ENCODE peak calls at places on chromosomes 6 and 20, in ten cellular contexts. O is brain microvascular endothelial cell, V is tibial artery, Y is GM12865, U is SK-N-SH, L is psoas muscle, N is AG09309, C is IMR-90, R is fibroblast of pulmonary artery, Q is thoracic aorta. H is an unnamed sample.

GRCh38 chr6:139161817-139162284 is 27.0 kb downstream of the HECA start:
- DNase-seq in O (no peak), V (no peak), Y (peak; percentile 92), U (no peak), L (no peak), N (no peak), C (no peak), R (no peak), Q (no peak), H (no peak)

GRCh38 chr20:62151225-62151624 is 7.7 kb downstream of the SS18L1 start:
- DNase-seq in O (no peak), V (no peak), Y (no peak), U (no peak), L (no peak), N (no peak), C (no peak), R (no peak), Q (no peak), H (no peak)

GRCh38 chr6:20197251-20197650 is 15.0 kb downstream of the MBOAT1 start:
- DNase-seq in O (no peak), V (no peak), Y (no peak), U (peak; percentile 27), L (no peak), N (no peak), C (no peak), R (no peak), Q (no peak), H (no peak)

GRCh38 chr6:150865406-150866146 is at the start of gene MTHFD1L:
- DNase-seq in O (peak; percentile 82), V (peak; percentile 95), Y (peak; percentile 88), U (peak; percentile 93), L (peak; percentile 72), N (peak; percentile 70), C (peak; percentile 91), R (peak; percentile 96), Q (peak; percentile 68), H (peak; percentile 79)

GRCh38 chr6:142341855-142342330 is 40.1 kb downstream of the ADGRG6 start:
- DNase-seq in O (no peak), V (no peak), Y (no peak), U (no peak), L (no peak), N (no peak), C (no peak), R (no peak), Q (no peak), H (no peak)

GRCh38 chr6:73180718-73181619 is 44.3 kb downstream of the KHDC1L start:
- DNase-seq in O (peak; percentile 70), V (no peak), Y (peak; percentile 81), U (peak; percentile 56), L (no peak), N (peak; percentile 59), C (peak; percentile 84), R (peak; percentile 85), Q (no peak), H (peak; percentile 73)

GRCh38 chr6:11845664-11846577 is 67.3 kb upstream of the ADTRP start:
- DNase-seq in O (no peak), V (no peak), Y (no peak), U (no peak), L (no peak), N (no peak), C (no peak), R (no peak), Q (no peak), H (peak; percentile 78)

GRCh38 chr6:163717106-163717764 is 302.7 kb downstream of the QKI start:
- DNase-seq in O (no peak), V (no peak), Y (no peak), U (no peak), L (no peak), N (no peak), C (no peak), R (no peak), Q (no peak), H (no peak)

GRCh38 chr6:46378882-46379405 is 112.3 kb downstream of the RCAN2 start:
- DNase-seq in O (no peak), V (no peak), Y (no peak), U (no peak), L (no peak), N (no peak), C (no peak), R (no peak), Q (no peak), H (no peak)

GRCh38 chr6:160917581-160917980 is 74.0 kb upstream of the MAP3K4 start:
- DNase-seq in O (no peak), V (no peak), Y (no peak), U (no peak), L (no peak), N (peak; percentile 32), C (no peak), R (no peak), Q (no peak), H (peak; percentile 60)

GRCh38 chr20:64223526-64224067 is 32.0 kb upstream of the PCMTD2 start:
- DNase-seq in O (no peak), V (no peak), Y (peak; percentile 27), U (no peak), L (no peak), N (no peak), C (peak; percentile 46), R (peak; percentile 25), Q (no peak), H (peak; percentile 9)

GRCh38 chr6:129844118-129844891 is 16.8 kb downstream of the TMEM244 start:
- DNase-seq in O (peak; percentile 27), V (no peak), Y (no peak), U (peak; percentile 0), L (no peak), N (peak; percentile 49), C (peak; percentile 89), R (peak; percentile 54), Q (no peak), H (peak; percentile 54)

GRCh38 chr6:36615018-36615761 is 21.0 kb downstream of the SRSF3 start:
- DNase-seq in O (no peak), V (peak; percentile 70), Y (peak; percentile 72), U (peak; percentile 49), L (peak; percentile 66), N (no peak), C (peak; percentile 69), R (peak; percentile 82), Q (no peak), H (peak; percentile 74)

GRCh38 chr20:10077081-10077471 is 42.3 kb downstream of the ANKEF1 start:
- DNase-seq in O (no peak), V (no peak), Y (peak; percentile 14), U (no peak), L (no peak), N (no peak), C (no peak), R (no peak), Q (no peak), H (no peak)

DNA sequence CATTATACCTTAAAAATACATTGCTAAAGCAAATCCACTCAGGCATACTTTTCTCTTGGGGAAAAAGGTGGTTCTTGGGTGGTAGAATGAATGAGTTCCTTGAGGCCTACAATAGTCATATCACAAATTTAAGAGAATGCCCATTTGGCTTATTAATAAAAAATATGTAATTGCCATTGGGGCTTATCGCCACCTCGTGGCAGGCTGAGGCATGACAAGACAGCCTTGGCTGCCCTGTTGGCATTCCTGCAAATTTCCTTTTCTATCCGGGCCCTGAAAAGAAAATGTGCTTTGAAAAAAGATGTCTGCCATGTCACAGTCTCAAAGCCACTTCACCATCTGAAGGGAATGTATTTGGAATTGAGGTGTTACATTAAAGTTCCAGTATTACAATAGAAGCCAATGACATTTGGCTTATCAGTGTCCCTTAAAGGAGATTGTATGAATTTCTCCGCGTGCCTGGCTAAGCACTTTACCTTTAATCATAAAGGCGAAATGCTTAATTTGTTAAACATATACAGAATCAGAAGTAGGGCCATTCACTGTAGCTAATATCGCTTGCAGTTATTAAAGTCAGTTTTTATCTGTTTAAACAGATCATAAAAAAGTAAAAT is 188.3 kb upstream of the ZFP64 start:
- DNase-seq in O (peak; percentile 27), V (no peak), Y (peak; percentile 20), U (peak; percentile 42), L (peak; percentile 19), N (no peak), C (peak; percentile 17), R (peak; percentile 42), Q (no peak), H (peak; percentile 36)
- TF ChIP-seq CTCF in O (peak; percentile 85), V (peak; percentile 69), Y (peak; percentile 85), U (peak; percentile 92), L (peak; percentile 69), N (peak; percentile 88), C (peak; percentile 74), R (peak; percentile 97), Q (peak; percentile 58), H (peak; percentile 96)

GRCh38 chr20:57278457-57278856 is 12.0 kb upstream of the BMP7 start:
- DNase-seq in O (no peak), V (no peak), Y (no peak), U (no peak), L (no peak), N (no peak), C (no peak), R (no peak), Q (no peak), H (no peak)
- H3K4me3 ChIP-seq in O (no peak overlapping the region), V (no peak overlapping the region), Y (no peak overlapping the region), U (no peak overlapping the region), L (no peak overlapping the region), N (no peak overlapping the region), C (no peak overlapping the region), R (no peak overlapping the region), Q (no peak overlapping the region), H (no peak overlapping the region)

GRCh38 chr6:3031857-3032256 is 32.2 kb downstream of the NQO2 start:
- DNase-seq in O (no peak), V (no peak), Y (peak; percentile 25), U (no peak), L (no peak), N (no peak), C (no peak), R (no peak), Q (no peak), H (no peak)
- TF ChIP-seq CTCF in O (no peak), V (no peak), Y (no peak), U (no peak), L (no peak), N (no peak), C (no peak), R (no peak), Q (no peak), H (no peak)

GRCh38 chr6:108658174-108658573 is 97.5 kb downstream of the FOXO3 start:
- DNase-seq in O (no peak), V (no peak), Y (no peak), U (no peak), L (no peak), N (no peak), C (no peak), R (no peak), Q (no peak), H (peak; percentile 55)

GRCh38 chr6:108653864-108654402 is 93.2 kb downstream of the FOXO3 start:
- DNase-seq in O (no peak), V (peak; percentile 88), Y (no peak), U (no peak), L (peak; percentile 71), N (no peak), C (peak; percentile 37), R (peak; percentile 78), Q (no peak), H (peak; percentile 42)

GRCh38 chr6:108655840-108656650 is 95.3 kb downstream of the FOXO3 start:
- DNase-seq in O (peak; percentile 11), V (no peak), Y (no peak), U (peak; percentile 50), L (no peak), N (peak; percentile 66), C (peak; percentile 90), R (peak; percentile 93), Q (no peak), H (no peak)

GRCh38 chr6:108654465-108655106 is 93.9 kb downstream of the FOXO3 start:
- DNase-seq in O (no peak), V (no peak), Y (no peak), U (no peak), L (no peak), N (no peak), C (peak; percentile 35), R (peak; percentile 43), Q (no peak), H (no peak)

GRCh38 chr6:108656834-108657233 is 96.1 kb downstream of the FOXO3 start:
- DNase-seq in O (no peak), V (no peak), Y (no peak), U (no peak), L (no peak), N (no peak), C (no peak), R (no peak), Q (no peak), H (no peak)
- H3K4me3 ChIP-seq in O (no peak overlapping the region), V (peak overlapping the region; percentile 40), Y (no peak overlapping the region), U (peak overlapping the region; percentile 3), L (peak overlapping the region; percentile 66), N (no peak overlapping the region), C (no peak overlapping the region), R (peak overlapping the region; percentile 15), Q (peak overlapping the region; percentile 27), H (no peak overlapping the region)

H was measured in epithelial cell of esophagus.